ENCODE peak calls at places on chromosomes 12 and 14, in six cellular contexts. F is endothelial cell; P is NAMALWA; A is CD4-positive, alpha-beta memory T cell; Q is choroid plexus epithelial cell; E is NCI-H1694. C is an unnamed sample.

GRCh38 chr14:64788706-64789105 is 84.5 kb downstream of the PLEKHG3 start:
- DNase-seq in P (no peak), A (no peak), Q (peak), F (no peak), E (peak), C (no peak)

GRCh38 chr14:99519931-99520421 is 38.8 kb downstream of the CCNK start:
- DNase-seq in Q (no peak), F (no peak), A (no peak), P (no peak), E (no peak), C (no peak)

GRCh38 chr12:20549115-20549719 is 145.9 kb upstream of the SLCO1C1 start:
- DNase-seq in Q (peak), F (peak), E (no peak), P (peak), A (no peak), C (peak)

GRCh38 chr12:2329811-2330210 is 277.0 kb downstream of the CACNA1C start:
- DNase-seq in P (no peak), F (no peak), A (no peak), E (no peak), Q (no peak), C (no peak)

GRCh38 chr12:6821271-6821673 is 349 bp upstream of the GPR162 start:
- DNase-seq in Q (peak), F (peak), A (peak), P (no peak), E (peak), C (no peak)

GRCh38 chr14:105861985-105862465 is 335.6 kb downstream of the TMEM121 start:
- DNase-seq in Q (no peak), A (no peak), E (peak), P (peak), F (no peak), C (peak)

GRCh38 chr14:75566752-75567151 is 11.7 kb upstream of the FLVCR2 start:
- DNase-seq in E (no peak), F (no peak), P (no peak), A (no peak), Q (no peak), C (no peak)

GRCh38 chr12:109829667-109830066 is 3.5 kb downstream of the TRPV4 start:
- DNase-seq in E (no peak), Q (no peak), A (no peak), P (no peak), F (no peak), C (no peak)

C was measured in MM.1S.